ENCODE peak calls at places on chromosomes 11 and 22, in four cellular contexts. X, I, R and M are unnamed samples.
A peak's percentile ranks its signal among the peaks of the same experiment; 100 is the strongest.

GRCh38 chr11:121451982-121452608 is at the start of gene SORL1:
- DNase-seq in I (peak; percentile 56), R (peak; percentile 95), X (no peak), M (peak; percentile 90)

GRCh38 chr22:29479417-29480261 is at the start of gene NEFH:
- DNase-seq in R (peak; percentile 56), I (no peak), X (no peak), M (no peak)

GRCh38 chr11:20429216-20429615 is 41.7 kb downstream of the PRMT3 start:
- DNase-seq in X (no peak), I (no peak), R (no peak), M (no peak)

GRCh38 chr11:128620306-128621175 is 33.2 kb upstream of the ETS1 start:
- DNase-seq in R (no peak), X (no peak), I (peak; percentile 44), M (no peak)

GRCh38 chr11:114762437-114762836 is 84.1 kb downstream of the NXPE2 start:
- DNase-seq in R (peak; percentile 83), I (peak; percentile 69), X (no peak), M (peak; percentile 75)

GRCh38 chr22:26172389-26172990 is 3.2 kb downstream of the SEZ6L start:
- DNase-seq in I (peak; percentile 1), R (peak; percentile 82), X (peak; percentile 24), M (peak; percentile 29)

GRCh38 chr11:104653011-104653806 is 245.1 kb downstream of the CASP12 start:
- DNase-seq in X (no peak), I (peak; percentile 28), R (no peak), M (no peak)

GRCh38 chr11:126561327-126561893 is 205.9 kb downstream of the ST3GAL4 start:
- DNase-seq in R (peak; percentile 92), I (peak; percentile 65), X (no peak), M (peak; percentile 70)

GRCh38 chr11:1202154-1202775 is 20.6 kb upstream of the MUC5B start:
- DNase-seq in X (no peak), I (no peak), R (no peak), M (no peak)

GRCh38 chr11:504053-504993 is 2.7 kb downstream of the RNH1 start:
- DNase-seq in X (no peak), I (peak; percentile 58), R (no peak), M (no peak)

GRCh38 chr11:122663764-122664163 is 8.2 kb downstream of the UBASH3B start:
- DNase-seq in R (no peak), X (no peak), I (no peak), M (no peak)

GRCh38 chr22:46183733-46184132 is 33.4 kb downstream of the PPARA start:
- DNase-seq in I (no peak), X (no peak), R (no peak), M (no peak)

GRCh38 chr22:38248280-38248679 is 24.5 kb downstream of the TMEM184B start:
- DNase-seq in I (no peak), R (no peak), X (no peak), M (no peak)

GRCh38 chr11:83054001-83054400 is 17.7 kb downstream of the RAB30 start:
- DNase-seq in R (no peak), X (no peak), I (no peak), M (no peak)

GRCh38 chr22:45483918-45484499 is 18.7 kb upstream of the FBLN1 start:
- DNase-seq in I (no peak), R (no peak), X (no peak), M (no peak)

GRCh38 chr11:9760180-9760550 is 96.3 kb downstream of the SWAP70 start:
- DNase-seq in I (peak; percentile 98), X (no peak), R (no peak), M (peak; percentile 42)

GRCh38 chr22:47324435-47324990 is 562.1 kb downstream of the TBC1D22A start:
- DNase-seq in R (no peak), X (no peak), I (no peak), M (no peak)

GRCh38 chr11:93054279-93054678 is 84.8 kb downstream of the MTNR1B start:
- DNase-seq in X (no peak), I (no peak), R (no peak), M (peak; percentile 32)

GRCh38 chr11:105489431-105489830 is 120.4 kb upstream of the GRIA4 start:
- DNase-seq in R (peak; percentile 76), I (peak; percentile 50), X (no peak), M (no peak)

GRCh38 chr11:70359806-70360205 is 38.5 kb upstream of the CTTN start:
- DNase-seq in I (no peak), X (no peak), R (no peak), M (no peak)

GRCh38 chr11:44177905-44178304 is 82.4 kb downstream of the EXT2 start:
- DNase-seq in X (no peak), I (no peak), R (no peak), M (no peak)

GRCh38 chr11:113449743-113450142 is 25.5 kb downstream of the DRD2 start:
- DNase-seq in I (no peak), X (no peak), R (no peak), M (no peak)

GRCh38 chr11:68828155-68828931 is 13.4 kb downstream of the CPT1A start:
- DNase-seq in I (no peak), R (no peak), X (no peak), M (no peak)
- H3K4me1 ChIP-seq in I (peaks cover 2% of the 10 kb centered on the region), R (no peaks in the 10 kb centered on the region), X (peaks cover 12% of the 10 kb centered on the region), M (peaks cover 8% of the 10 kb centered on the region)

GRCh38 chr11:73379189-73379880 is 3.1 kb downstream of the RELT start:
- DNase-seq in X (no peak), R (no peak), I (no peak), M (peak; percentile 35)

GRCh38 chr11:73375830-73376167 is 400 bp upstream of the RELT start:
- DNase-seq in I (no peak), X (no peak), R (no peak), M (no peak)

GRCh38 chr11:73374130-73374529 is 2.1 kb upstream of the RELT start:
- DNase-seq in I (no peak), X (no peak), R (no peak), M (no peak)

GRCh38 chr11:73376168-73376802 is at the start of gene RELT:
- DNase-seq in X (peak; percentile 71), I (peak; percentile 88), R (peak; percentile 97), M (peak; percentile 98)

DNA sequence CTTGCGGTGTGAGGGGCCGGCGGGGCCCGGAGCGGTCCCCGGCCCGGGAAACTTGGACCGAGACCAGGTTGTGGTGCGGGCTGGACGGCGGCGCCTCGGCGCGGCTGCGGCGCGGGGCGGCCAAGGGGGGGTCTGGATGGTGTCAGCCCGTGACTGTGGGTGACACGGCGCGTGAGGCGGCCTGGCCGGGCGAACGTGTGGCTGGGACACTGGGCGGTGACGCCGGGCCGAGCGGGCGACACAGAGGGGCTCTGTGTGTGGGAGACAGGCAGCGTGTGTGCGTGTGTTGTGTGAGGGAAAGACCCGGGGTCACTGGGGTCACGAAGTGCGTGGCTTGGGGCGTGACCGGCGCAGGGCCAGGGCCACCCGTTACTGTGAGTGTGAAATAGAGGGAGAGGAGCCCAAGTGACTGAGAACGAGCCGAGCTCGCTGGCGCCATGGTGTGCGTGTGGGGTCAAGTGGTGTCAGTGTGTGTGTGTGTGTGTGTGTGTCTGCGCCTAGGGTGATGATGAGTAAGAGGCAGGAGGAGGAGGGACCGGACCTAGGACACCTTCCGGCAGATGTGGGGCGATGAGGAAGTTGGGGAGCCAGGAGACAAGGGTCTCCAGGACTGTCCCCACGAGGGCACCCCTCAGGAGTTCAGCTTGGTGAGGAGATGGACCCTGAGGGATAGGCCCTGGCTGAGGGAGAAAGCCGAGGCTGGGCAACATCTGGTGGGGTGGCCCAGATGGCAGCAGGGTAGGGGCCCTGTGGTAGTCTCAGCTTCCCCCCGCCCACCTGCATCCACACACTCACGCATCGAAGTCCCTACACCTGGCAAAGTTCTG is 817 bp downstream of the RELT start:
- DNase-seq in R (peak; percentile 58), I (peak; percentile 70), X (peak; percentile 40), M (peak; percentile 69)
- H3K9ac ChIP-seq in R (peak overlapping the region; percentile 58), I (peak overlapping the region; percentile 95), X (peak overlapping the region; percentile 100), M (peak overlapping the region; percentile 94)

DNA sequence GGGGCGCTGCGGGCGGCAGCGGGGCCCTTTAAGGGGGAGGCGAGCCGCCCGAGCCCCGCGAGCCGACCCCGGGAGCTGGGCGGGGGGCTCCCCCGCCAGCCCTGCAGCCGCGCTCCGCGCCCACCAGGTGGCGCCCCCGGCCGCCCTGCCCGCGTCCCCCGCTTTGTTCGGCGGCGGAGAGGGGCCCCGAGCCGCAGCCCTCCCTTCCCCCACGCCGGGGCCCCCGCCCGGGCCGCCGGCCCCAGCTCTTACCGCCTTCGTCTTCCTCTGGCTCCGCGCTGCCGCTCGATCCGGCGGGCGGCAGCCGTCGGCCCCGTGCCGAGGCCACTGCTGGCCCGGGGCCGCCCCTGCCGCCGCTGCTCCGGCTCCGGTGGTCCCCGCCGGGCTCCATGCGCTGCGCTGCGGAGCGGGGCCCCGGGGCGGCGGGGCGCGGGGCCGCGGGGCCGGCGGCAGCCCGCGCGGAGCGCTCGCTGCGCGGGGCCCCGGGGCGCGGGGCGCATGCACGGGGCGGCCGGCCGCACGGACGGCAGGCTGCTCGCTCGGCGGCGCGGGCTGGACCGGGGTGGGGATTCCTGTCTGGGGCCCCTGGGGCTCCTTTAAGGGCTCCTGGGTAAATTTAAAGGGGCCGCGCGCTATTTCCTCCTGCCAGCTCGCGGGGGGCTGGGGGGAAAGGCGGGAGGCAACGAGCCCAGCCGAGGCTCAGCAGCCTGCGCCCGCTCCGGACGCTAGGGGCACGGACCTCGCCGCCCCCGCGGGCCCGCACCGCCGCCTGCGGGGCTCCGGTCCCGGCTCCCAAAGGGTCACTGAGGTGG is at the start of gene ZFTA:
- DNase-seq in X (no peak), R (peak; percentile 90), I (peak; percentile 66), M (peak; percentile 64)
- TF ChIP-seq CTCF in X (no peak), R (peak; percentile 70), I (peak; percentile 27), M (peak; percentile 45)

GRCh38 chr11:68503792-68504191 is 43.2 kb downstream of the PPP6R3 start:
- DNase-seq in X (no peak), R (no peak), I (no peak), M (no peak)
- H3K4me1 ChIP-seq in X (no peaks in the 10 kb centered on the region), R (peaks cover 5% of the 10 kb centered on the region), I (peaks cover 2% of the 10 kb centered on the region), M (no peaks in the 10 kb centered on the region)

GRCh38 chr11:66325140-66325754 is 8.4 kb upstream of the CD248 start:
- DNase-seq in R (no peak), X (no peak), I (no peak), M (no peak)

GRCh38 chr11:66328036-66328306 is 8.3 kb downstream of the RIN1 start:
- DNase-seq in X (no peak), I (no peak), R (no peak), M (no peak)

GRCh38 chr11:66327171-66328035 is 8.8 kb downstream of the RIN1 start:
- DNase-seq in R (no peak), X (no peak), I (peak; percentile 65), M (peak; percentile 59)

GRCh38 chr11:66324626-66325025 is 7.8 kb upstream of the CD248 start:
- DNase-seq in I (peak; percentile 44), R (no peak), X (no peak), M (no peak)

GRCh38 chr11:66326261-66327111 is 9.6 kb upstream of the CD248 start:
- DNase-seq in R (no peak), X (no peak), I (peak; percentile 78), M (peak; percentile 36)
- H3K9ac ChIP-seq in R (no peak overlapping the region), X (peak overlapping the region; percentile 56), I (peak overlapping the region; percentile 50), M (no peak overlapping the region)

GRCh38 chr11:34149786-34150185 is 44.4 kb downstream of the NAT10 start:
- DNase-seq in X (no peak), I (peak; percentile 27), R (peak; percentile 67), M (peak; percentile 7)
- TF ChIP-seq CTCF in X (peak; percentile 30), I (peak; percentile 42), R (peak; percentile 60), M (peak; percentile 55)

DNA sequence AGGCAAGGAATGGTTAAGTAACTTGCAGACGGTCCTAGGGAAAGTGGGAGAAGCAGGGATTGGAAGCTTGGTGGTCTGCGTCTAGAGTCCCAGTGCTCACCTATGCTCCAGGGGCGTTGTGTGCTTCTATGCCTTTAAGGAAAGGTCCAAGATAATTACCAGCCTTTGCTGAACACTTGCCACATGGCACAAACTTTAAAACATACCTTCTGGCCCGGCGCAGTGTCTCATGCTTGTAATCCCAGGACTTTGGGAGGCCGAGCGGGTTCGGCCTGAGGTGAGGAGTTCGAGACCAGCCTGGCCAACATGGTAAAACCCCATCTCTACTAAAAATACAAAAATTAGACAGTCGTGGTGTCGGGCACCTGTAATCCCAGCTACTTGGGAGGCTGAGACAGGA is 2.3 kb downstream of the POLDIP3 start:
- DNase-seq in I (no peak), X (no peak), R (no peak), M (no peak)
- H3K4me1 ChIP-seq in I (peaks cover 32% of the 10 kb centered on the region), X (peaks cover 58% of the 10 kb centered on the region), R (peaks cover 21% of the 10 kb centered on the region), M (peaks cover 17% of the 10 kb centered on the region)